ENCODE peak calls at places on chromosomes 6 and 20, in ten cellular contexts. X is T-helper 17 cell; O is dorsolateral prefrontal cortex; N is HL-60; P is SW 1271; G is stimulated activated CD8-positive, alpha-beta memory T cell treated with anti-CD3 and anti-CD28 coated beads, Interleukin-12 subunit alpha, Interleukin-12 subunit beta, amount 100 ng/mL, for 4 hours; B is Calu3; Y is left lung; V is foreskin fibroblast; S is activated CD4-positive, CD25-positive, alpha-beta regulatory T cell. Z is an unnamed sample.

GRCh38 chr20:57287901-57288300 is 21.5 kb upstream of the BMP7 start:
- DNase-seq in S (no peak), V (no peak), O (no peak), P (no peak), G (no peak), B (no peak), Y (no peak), X (no peak), N (no peak), Z (no peak)

GRCh38 chr20:60053813-60054190 is 95.6 kb downstream of the CDH26 start:
- DNase-seq in G (no peak), V (no peak), X (no peak), O (no peak), B (no peak), S (no peak), N (no peak), Y (no peak), P (no peak), Z (no peak)

GRCh38 chr20:57657537-57658446 is 37.6 kb upstream of the ZBP1 start:
- DNase-seq in B (peak), Y (peak), P (no peak), X (no peak), O (peak), G (peak), S (peak), V (no peak), N (no peak), Z (no peak)

GRCh38 chr6:161411265-161411944 is 137.5 kb upstream of the AGPAT4 start:
- DNase-seq in B (no peak), G (no peak), Y (no peak), P (no peak), V (no peak), X (no peak), S (no peak), N (no peak), O (no peak), Z (peak)

GRCh38 chr20:55242853-55243252 is 762.5 kb downstream of the CBLN4 start:
- DNase-seq in V (no peak), B (no peak), O (no peak), G (no peak), N (no peak), Y (no peak), X (no peak), S (no peak), P (no peak), Z (no peak)

GRCh38 chr20:60481051-60481741 is 523.0 kb downstream of the CDH26 start:
- DNase-seq in X (no peak), Y (no peak), B (no peak), V (peak), P (no peak), S (no peak), G (no peak), O (no peak), N (no peak), Z (no peak)

GRCh38 chr6:19663479-19663878 is 173.7 kb upstream of the ID4 start:
- DNase-seq in X (no peak), B (no peak), O (no peak), G (no peak), Y (no peak), N (no peak), P (no peak), S (no peak), V (no peak), Z (no peak)

GRCh38 chr6:44010411-44011349 is 116.6 kb downstream of the MRPL14 start:
- DNase-seq in P (peak), N (peak), X (no peak), S (no peak), Y (no peak), G (no peak), V (peak), O (no peak), B (peak), Z (peak)

GRCh38 chr20:45583502-45583901 is 4.4 kb upstream of the WFDC8 start:
- DNase-seq in S (no peak), Y (no peak), O (no peak), G (no peak), X (no peak), N (no peak), P (no peak), B (no peak), V (no peak), Z (no peak)

GRCh38 chr6:107704377-107705013 is 119.6 kb downstream of the SCML4 start:
- DNase-seq in G (no peak), P (peak), O (no peak), N (no peak), B (peak), V (peak), Y (no peak), S (no peak), X (no peak), Z (peak)

GRCh38 chr6:162942860-162943259 is 215.1 kb downstream of the PACRG start:
- DNase-seq in V (peak), X (no peak), G (no peak), P (no peak), S (no peak), B (no peak), Y (no peak), O (no peak), N (no peak), Z (peak)

GRCh38 chr20:49717693-49718092 is 4.0 kb upstream of the B4GALT5 start:
- DNase-seq in P (peak), S (no peak), X (no peak), G (no peak), O (no peak), N (peak), V (no peak), B (peak), Y (no peak), Z (no peak)

GRCh38 chr20:33465536-33466302 is 22.2 kb upstream of the SNTA1 start:
- DNase-seq in G (no peak), X (no peak), S (no peak), P (no peak), V (no peak), B (peak), N (no peak), Y (no peak), O (peak), Z (no peak)

GRCh38 chr20:25462166-25462565 is 54.7 kb downstream of the GINS1 start:
- DNase-seq in V (no peak), X (no peak), O (no peak), G (no peak), N (no peak), Y (no peak), B (no peak), S (no peak), P (no peak), Z (no peak)

GRCh38 chr20:24363031-24363430 is 106.4 kb upstream of the SYNDIG1 start:
- DNase-seq in P (no peak), S (no peak), Y (no peak), N (no peak), B (no peak), X (no peak), V (no peak), O (no peak), G (no peak), Z (no peak)

GRCh38 chr6:67175091-67175490 is 1460.0 kb upstream of the ADGRB3 start:
- DNase-seq in G (no peak), O (no peak), S (no peak), P (no peak), Y (no peak), N (no peak), V (no peak), B (no peak), X (no peak), Z (no peak)